ENCODE peak calls at places on chromosomes 1 and 21, in four cellular contexts. U, A, W and K are unnamed samples.

GRCh38 chr1:119091618-119092017 is 48.8 kb downstream of the WARS2 start:
- DNase-seq in A (peak), W (no peak), U (no peak), K (no peak)

GRCh38 chr1:163170975-163171676 is 31.6 kb downstream of the RGS5 start:
- DNase-seq in A (peak), U (no peak), W (no peak), K (peak)

GRCh38 chr1:155051777-155052398 is 772 bp downstream of the ADAM15 start:
- DNase-seq in U (no peak), W (peak), A (peak), K (peak)

GRCh38 chr1:22295856-22296255 is 153.0 kb upstream of the WNT4 start:
- DNase-seq in A (no peak), W (no peak), U (no peak), K (no peak)

GRCh38 chr1:241918879-241919278 is 38.7 kb upstream of the BECN2 start:
- DNase-seq in A (no peak), W (no peak), U (no peak), K (no peak)

GRCh38 chr1:125087247-125087646 is 3902.5 kb downstream of the SRGAP2C start:
- DNase-seq in U (no peak), A (no peak), W (no peak), K (no peak)

GRCh38 chr1:211095381-211095780 is 38.6 kb downstream of the KCNH1 start:
- DNase-seq in W (no peak), U (no peak), A (no peak), K (no peak)

GRCh38 chr1:68725353-68725752 is 228.5 kb upstream of the DEPDC1 start:
- DNase-seq in A (peak), U (no peak), W (peak), K (no peak)

GRCh38 chr1:20792177-20792576 is 5.1 kb upstream of the HP1BP3 start:
- DNase-seq in A (no peak), U (no peak), W (no peak), K (no peak)

GRCh38 chr21:46039891-46040660 is 57.8 kb upstream of the COL6A2 start:
- DNase-seq in U (no peak), A (no peak), W (no peak), K (no peak)